ENCODE peak calls at places on chromosomes 5 and 9, in eight cellular contexts. One of them, this sample, is unnamed.

GRCh38 chr9:113933188-113933587 is 57.1 kb downstream of the ZNF618 start:
- DNase-seq in CD8-positive, alpha-beta T cell: no peak
- DNase-seq in CD8-positive, alpha-beta memory T cell: no peak
- DNase-seq in sigmoid colon: no peak
- DNase-seq in heart left ventricle: no peak
- DNase-seq in neuronal stem cell: no peak
- DNase-seq in ovary: peak; percentile 72
- DNase-seq in upper lobe of right lung: no peak
- DNase-seq in this sample: no peak

GRCh38 chr9:72592501-72593403 is 71.3 kb downstream of the TMC1 start:
- DNase-seq in ovary: no peak
- DNase-seq in CD8-positive, alpha-beta memory T cell: peak; percentile 38
- DNase-seq in sigmoid colon: no peak
- DNase-seq in CD8-positive, alpha-beta T cell: peak; percentile 50
- DNase-seq in heart left ventricle: no peak
- DNase-seq in upper lobe of right lung: no peak
- DNase-seq in neuronal stem cell: peak; percentile 50
- DNase-seq in this sample: peak; percentile 8

GRCh38 chr5:180817847-180818246 is 15.2 kb upstream of the MGAT1 start:
- DNase-seq in neuronal stem cell: no peak
- DNase-seq in upper lobe of right lung: no peak
- DNase-seq in sigmoid colon: peak; percentile 49
- DNase-seq in ovary: no peak
- DNase-seq in CD8-positive, alpha-beta memory T cell: no peak
- DNase-seq in CD8-positive, alpha-beta T cell: peak; percentile 42
- DNase-seq in heart left ventricle: no peak
- DNase-seq in this sample: no peak

GRCh38 chr5:76326559-76327351 is 76.3 kb upstream of the IQGAP2 start:
- DNase-seq in upper lobe of right lung: no peak
- DNase-seq in ovary: no peak
- DNase-seq in heart left ventricle: no peak
- DNase-seq in sigmoid colon: no peak
- DNase-seq in CD8-positive, alpha-beta T cell: no peak
- DNase-seq in CD8-positive, alpha-beta memory T cell: no peak
- DNase-seq in neuronal stem cell: peak; percentile 49
- DNase-seq in this sample: no peak

GRCh38 chr9:135016876-135017275 is 70.6 kb upstream of the OLFM1 start:
- DNase-seq in neuronal stem cell: no peak
- DNase-seq in CD8-positive, alpha-beta memory T cell: no peak
- DNase-seq in ovary: no peak
- DNase-seq in sigmoid colon: no peak
- DNase-seq in heart left ventricle: no peak
- DNase-seq in CD8-positive, alpha-beta T cell: no peak
- DNase-seq in upper lobe of right lung: peak; percentile 60
- DNase-seq in this sample: no peak

GRCh38 chr9:77909306-77909705 is 122.3 kb downstream of the GNAQ start:
- DNase-seq in sigmoid colon: no peak
- DNase-seq in heart left ventricle: no peak
- DNase-seq in upper lobe of right lung: no peak
- DNase-seq in ovary: no peak
- DNase-seq in neuronal stem cell: no peak
- DNase-seq in CD8-positive, alpha-beta T cell: no peak
- DNase-seq in CD8-positive, alpha-beta memory T cell: peak; percentile 25
- DNase-seq in this sample: no peak

GRCh38 chr5:133723126-133723525 is 110.8 kb upstream of the FSTL4 start:
- DNase-seq in heart left ventricle: no peak
- DNase-seq in CD8-positive, alpha-beta memory T cell: no peak
- DNase-seq in ovary: no peak
- DNase-seq in sigmoid colon: peak; percentile 40
- DNase-seq in neuronal stem cell: no peak
- DNase-seq in upper lobe of right lung: no peak
- DNase-seq in CD8-positive, alpha-beta T cell: no peak
- DNase-seq in this sample: no peak

GRCh38 chr5:23139338-23140171 is 286.4 kb upstream of the CDH12 start:
- DNase-seq in upper lobe of right lung: no peak
- DNase-seq in ovary: no peak
- DNase-seq in CD8-positive, alpha-beta T cell: no peak
- DNase-seq in heart left ventricle: no peak
- DNase-seq in neuronal stem cell: peak; percentile 24
- DNase-seq in sigmoid colon: no peak
- DNase-seq in CD8-positive, alpha-beta memory T cell: no peak
- DNase-seq in this sample: no peak

GRCh38 chr9:121909111-121909510 is 184.0 kb downstream of the TTLL11 start:
- DNase-seq in heart left ventricle: no peak
- DNase-seq in CD8-positive, alpha-beta memory T cell: no peak
- DNase-seq in sigmoid colon: no peak
- DNase-seq in ovary: no peak
- DNase-seq in upper lobe of right lung: no peak
- DNase-seq in CD8-positive, alpha-beta T cell: no peak
- DNase-seq in neuronal stem cell: no peak
- DNase-seq in this sample: no peak

GRCh38 chr9:110179734-110180133 is 28.2 kb downstream of the C9orf152 start:
- DNase-seq in heart left ventricle: no peak
- DNase-seq in ovary: no peak
- DNase-seq in upper lobe of right lung: no peak
- DNase-seq in CD8-positive, alpha-beta memory T cell: no peak
- DNase-seq in sigmoid colon: no peak
- DNase-seq in neuronal stem cell: no peak
- DNase-seq in CD8-positive, alpha-beta T cell: no peak
- DNase-seq in this sample: no peak

DNA sequence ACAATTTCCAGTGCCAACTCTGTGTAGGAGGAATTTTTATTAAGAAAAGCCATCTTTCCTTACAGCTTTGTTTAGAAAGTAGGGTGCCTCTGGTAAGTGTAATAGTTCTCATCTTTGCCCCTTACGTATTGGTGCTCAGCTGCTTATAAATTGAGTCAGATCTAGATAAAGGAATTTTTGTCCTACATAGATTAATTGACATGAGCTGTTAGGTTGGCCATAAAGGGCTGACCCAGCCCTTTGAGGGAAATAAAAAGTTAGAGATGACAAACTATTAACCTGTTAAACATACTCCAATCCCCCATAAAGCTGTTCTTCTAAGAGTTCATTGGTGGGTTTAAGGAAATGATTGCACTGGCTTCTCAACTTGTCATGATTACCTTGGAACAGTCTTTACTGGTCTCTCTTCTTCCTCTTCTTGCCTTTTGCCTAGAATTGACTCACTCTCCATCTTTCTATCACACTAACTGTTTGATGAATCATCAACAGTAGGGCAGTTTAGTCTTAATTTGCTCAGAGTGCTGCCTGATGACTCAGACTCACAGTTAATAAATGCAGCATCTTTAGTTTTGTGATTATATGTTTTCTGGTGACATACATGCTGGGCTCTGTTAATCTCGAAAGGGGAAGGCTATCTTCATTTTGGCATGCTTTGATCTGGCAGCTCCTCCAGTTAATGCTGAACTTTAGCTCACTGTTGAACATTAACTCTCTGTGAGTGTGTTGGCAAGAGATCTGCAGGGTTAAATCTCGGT is 51.7 kb downstream of the ARHGAP26 start:
- DNase-seq in sigmoid colon: no peak
- DNase-seq in neuronal stem cell: no peak
- DNase-seq in CD8-positive, alpha-beta memory T cell: no peak
- DNase-seq in CD8-positive, alpha-beta T cell: no peak
- DNase-seq in heart left ventricle: no peak
- DNase-seq in upper lobe of right lung: no peak
- DNase-seq in ovary: no peak
- DNase-seq in this sample: no peak
- H3K9me3 ChIP-seq in sigmoid colon: no peaks in the 10 kb centered on the region
- H3K9me3 ChIP-seq in neuronal stem cell: no peaks in the 10 kb centered on the region
- H3K9me3 ChIP-seq in CD8-positive, alpha-beta memory T cell: no peaks in the 10 kb centered on the region
- H3K9me3 ChIP-seq in CD8-positive, alpha-beta T cell: no peaks in the 10 kb centered on the region
- H3K9me3 ChIP-seq in heart left ventricle: no peaks in the 10 kb centered on the region
- H3K9me3 ChIP-seq in upper lobe of right lung: no peaks in the 10 kb centered on the region
- H3K9me3 ChIP-seq in ovary: no peaks in the 10 kb centered on the region
- H3K9me3 ChIP-seq in this sample: no peaks in the 10 kb centered on the region

GRCh38 chr5:141369994-141370848 is at the start of gene PCDHGB3:
- DNase-seq in CD8-positive, alpha-beta T cell: no peak
- DNase-seq in CD8-positive, alpha-beta memory T cell: peak; percentile 20
- DNase-seq in sigmoid colon: no peak
- DNase-seq in neuronal stem cell: no peak
- DNase-seq in upper lobe of right lung: no peak
- DNase-seq in heart left ventricle: no peak
- DNase-seq in ovary: no peak
- DNase-seq in this sample: no peak
- H3K9me3 ChIP-seq in CD8-positive, alpha-beta T cell: peaks cover 5% of the 10 kb centered on the region
- H3K9me3 ChIP-seq in CD8-positive, alpha-beta memory T cell: peaks cover 10% of the 10 kb centered on the region
- H3K9me3 ChIP-seq in sigmoid colon: peaks cover 81% of the 10 kb centered on the region
- H3K9me3 ChIP-seq in neuronal stem cell: peaks cover 55% of the 10 kb centered on the region
- H3K9me3 ChIP-seq in upper lobe of right lung: peaks cover 27% of the 10 kb centered on the region
- H3K9me3 ChIP-seq in heart left ventricle: peaks cover 2% of the 10 kb centered on the region
- H3K9me3 ChIP-seq in ovary: peaks cover 45% of the 10 kb centered on the region
- H3K9me3 ChIP-seq in this sample: peaks cover 12% of the 10 kb centered on the region

DNA sequence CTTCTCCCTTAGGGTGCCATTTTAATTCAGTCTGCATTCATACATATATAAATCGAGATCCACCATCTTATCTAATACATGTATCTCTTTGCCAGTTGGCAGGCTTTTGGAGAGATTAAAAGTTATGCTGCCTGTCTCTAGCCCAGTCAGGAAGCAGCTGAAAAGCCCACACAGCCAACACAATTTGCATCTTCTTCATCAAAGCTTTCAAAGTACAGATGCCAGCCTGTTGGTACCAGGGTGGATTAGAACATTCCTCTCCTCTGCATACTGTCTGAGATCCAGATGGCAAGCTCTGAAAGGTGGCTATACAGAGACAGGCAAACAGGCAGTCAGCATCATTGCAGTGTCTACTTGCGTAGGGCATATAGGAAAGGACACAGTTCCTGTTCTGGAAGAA is 194.2 kb downstream of the DEPDC1B start:
- DNase-seq in ovary: no peak
- DNase-seq in sigmoid colon: no peak
- DNase-seq in CD8-positive, alpha-beta T cell: no peak
- DNase-seq in heart left ventricle: no peak
- DNase-seq in neuronal stem cell: no peak
- DNase-seq in CD8-positive, alpha-beta memory T cell: no peak
- DNase-seq in upper lobe of right lung: no peak
- DNase-seq in this sample: no peak
- H3K9me3 ChIP-seq in ovary: no peaks in the 10 kb centered on the region
- H3K9me3 ChIP-seq in sigmoid colon: no peaks in the 10 kb centered on the region
- H3K9me3 ChIP-seq in CD8-positive, alpha-beta T cell: no peaks in the 10 kb centered on the region
- H3K9me3 ChIP-seq in heart left ventricle: no peaks in the 10 kb centered on the region
- H3K9me3 ChIP-seq in neuronal stem cell: no peaks in the 10 kb centered on the region
- H3K9me3 ChIP-seq in CD8-positive, alpha-beta memory T cell: no peaks in the 10 kb centered on the region
- H3K9me3 ChIP-seq in upper lobe of right lung: no peaks in the 10 kb centered on the region
- H3K9me3 ChIP-seq in this sample: no peaks in the 10 kb centered on the region

GRCh38 chr5:142292808-142293207 is 32.0 kb downstream of the SPRY4 start:
- DNase-seq in heart left ventricle: no peak
- DNase-seq in ovary: no peak
- DNase-seq in sigmoid colon: no peak
- DNase-seq in CD8-positive, alpha-beta T cell: no peak
- DNase-seq in neuronal stem cell: no peak
- DNase-seq in upper lobe of right lung: no peak
- DNase-seq in CD8-positive, alpha-beta memory T cell: no peak
- DNase-seq in this sample: no peak
- H3K9me3 ChIP-seq in heart left ventricle: no peaks in the 10 kb centered on the region
- H3K9me3 ChIP-seq in ovary: no peaks in the 10 kb centered on the region
- H3K9me3 ChIP-seq in sigmoid colon: no peaks in the 10 kb centered on the region
- H3K9me3 ChIP-seq in CD8-positive, alpha-beta T cell: no peaks in the 10 kb centered on the region
- H3K9me3 ChIP-seq in neuronal stem cell: peaks cover 5% of the 10 kb centered on the region
- H3K9me3 ChIP-seq in upper lobe of right lung: no peaks in the 10 kb centered on the region
- H3K9me3 ChIP-seq in CD8-positive, alpha-beta memory T cell: no peaks in the 10 kb centered on the region
- H3K9me3 ChIP-seq in this sample: no peaks in the 10 kb centered on the region